ENCODE peak calls at places on chromosomes 2 and 18, in eight cellular contexts. J is fibroblast of gingiva; R is CD8-positive, alpha-beta T cell; F is NCI-H2029; X is GM12865; Q is cardiac muscle cell; G is activated CD8-positive, alpha-beta T cell treated with anti-CD3 and anti-CD28 coated beads, Interleukin-2, amount 10 ng/mL, durations not matched to agents 7 days and 5 days; U is uterus. H is an unnamed sample.

GRCh38 chr18:58578835-58579560 is 49.9 kb downstream of the ALPK2 start:
- DNase-seq in J (peak), F (no peak), U (no peak), G (no peak), Q (peak), R (no peak), X (no peak), H (no peak)

GRCh38 chr2:1730047-1730937 is 14.0 kb downstream of the PXDN start:
- DNase-seq in R (no peak), F (no peak), G (no peak), U (peak), Q (no peak), J (peak), X (no peak), H (no peak)

GRCh38 chr2:37324786-37325624 is at the start of gene PRKD3:
- DNase-seq in J (peak), X (peak), Q (no peak), G (peak), R (peak), F (peak), U (peak), H (peak)

GRCh38 chr18:43970656-43971055 is 693.4 kb upstream of the SYT4 start:
- DNase-seq in J (peak), U (no peak), X (no peak), R (no peak), G (no peak), F (no peak), Q (no peak), H (no peak)

GRCh38 chr2:217617496-217618085 is 385.2 kb downstream of the TNS1 start:
- DNase-seq in U (no peak), G (no peak), X (no peak), F (no peak), Q (no peak), J (no peak), R (no peak), H (no peak)

GRCh38 chr2:43426305-43427031 is 169.4 kb downstream of the THADA start:
- DNase-seq in U (peak), Q (no peak), X (peak), G (peak), J (peak), R (peak), F (peak), H (peak)

GRCh38 chr2:10084567-10084910 is 4.3 kb upstream of the CYS1 start:
- DNase-seq in J (no peak), U (no peak), Q (no peak), F (no peak), G (no peak), R (no peak), X (no peak), H (no peak)

GRCh38 chr2:175931751-175932295 is 70.2 kb downstream of the LNPK start:
- DNase-seq in R (no peak), J (peak), F (no peak), X (no peak), G (no peak), U (no peak), Q (no peak), H (no peak)

GRCh38 chr2:112642961-112643360 is 2.8 kb upstream of the SLC20A1 start:
- DNase-seq in Q (no peak), X (no peak), U (no peak), J (no peak), G (no peak), F (no peak), R (no peak), H (no peak)

GRCh38 chr2:182858671-182859070 is 7.8 kb downstream of the FRZB start:
- DNase-seq in X (no peak), R (no peak), U (no peak), J (no peak), Q (no peak), G (no peak), F (no peak), H (no peak)

GRCh38 chr2:222492683-222493082 is 68.3 kb downstream of the SGPP2 start:
- DNase-seq in G (no peak), J (no peak), Q (no peak), R (no peak), U (no peak), X (no peak), F (no peak), H (no peak)

GRCh38 chr2:24855703-24856102 is 62.5 kb downstream of the CENPO start:
- DNase-seq in U (peak), G (no peak), J (peak), R (no peak), X (no peak), Q (no peak), F (no peak), H (no peak)

GRCh38 chr2:152028182-152028862 is 70.5 kb downstream of the CACNB4 start:
- DNase-seq in R (no peak), U (no peak), X (peak), F (no peak), G (no peak), Q (no peak), J (no peak), H (no peak)

GRCh38 chr2:172345951-172346555 is 81.3 kb upstream of the ITGA6 start:
- DNase-seq in R (no peak), U (no peak), J (no peak), F (no peak), Q (no peak), G (no peak), X (no peak), H (no peak)

GRCh38 chr18:43571078-43571689 is 293.9 kb upstream of the SYT4 start:
- DNase-seq in U (peak), R (no peak), Q (peak), G (peak), J (peak), X (peak), F (peak), H (peak)

GRCh38 chr2:158113896-158114295 is 12.2 kb downstream of the UPP2 start:
- DNase-seq in Q (no peak), G (no peak), F (no peak), U (no peak), R (no peak), J (peak), X (no peak), H (no peak)

GRCh38 chr2:44135771-44136170 is 32.9 kb upstream of the PPM1B start:
- DNase-seq in J (peak), X (no peak), R (no peak), F (no peak), Q (no peak), U (no peak), G (no peak), H (no peak)

GRCh38 chr2:212157011-212157410 is 381.6 kb downstream of the ERBB4 start:
- DNase-seq in U (no peak), G (no peak), F (no peak), J (no peak), X (no peak), R (no peak), Q (no peak), H (no peak)

GRCh38 chr2:119449526-119449925 is 17.9 kb downstream of the TMEM37 start:
- DNase-seq in F (peak), Q (no peak), J (no peak), G (no peak), U (no peak), X (no peak), R (no peak), H (no peak)

GRCh38 chr2:32820701-32821100 is 126.1 kb upstream of the LTBP1 start:
- DNase-seq in Q (no peak), F (no peak), G (no peak), U (no peak), J (no peak), R (no peak), X (no peak), H (no peak)

GRCh38 chr2:181106229-181106628 is 125.8 kb downstream of the UBE2E3 start:
- DNase-seq in X (peak), R (no peak), G (no peak), F (no peak), U (no peak), Q (peak), J (peak), H (no peak)

GRCh38 chr2:221465776-221466175 is 106.3 kb downstream of the EPHA4 start:
- DNase-seq in X (peak), F (no peak), R (no peak), G (peak), U (no peak), J (no peak), Q (no peak), H (peak)

GRCh38 chr2:159140070-159140774 is 146.3 kb downstream of the WDSUB1 start:
- DNase-seq in F (no peak), X (no peak), J (no peak), Q (no peak), U (no peak), R (no peak), G (no peak), H (no peak)

GRCh38 chr2:217186152-217186551 is 326.3 kb upstream of the TNP1 start:
- DNase-seq in F (no peak), G (no peak), R (no peak), U (no peak), J (no peak), Q (no peak), X (no peak), H (no peak)

GRCh38 chr18:12307871-12308385 is at the start of gene TUBB6:
- DNase-seq in U (peak), X (peak), G (peak), J (peak), R (no peak), F (no peak), Q (peak), H (peak)

GRCh38 chr2:46548103-46548486 is 68.7 kb downstream of the TMEM247 start:
- DNase-seq in Q (no peak), F (no peak), J (no peak), G (no peak), X (no peak), R (no peak), U (no peak), H (no peak)

GRCh38 chr2:23584054-23584745 is 199.2 kb downstream of the KLHL29 start:
- DNase-seq in J (no peak), G (no peak), R (no peak), F (peak), Q (no peak), X (no peak), U (no peak), H (no peak)

GRCh38 chr18:44887227-44887631 is 206.5 kb downstream of the SETBP1 start:
- DNase-seq in R (no peak), U (no peak), Q (peak), J (no peak), X (peak), F (no peak), G (peak), H (peak)

GRCh38 chr2:25620077-25620476 is 53.3 kb downstream of the DTNB start:
- DNase-seq in X (no peak), R (no peak), F (no peak), G (no peak), Q (no peak), J (no peak), U (no peak), H (no peak)

GRCh38 chr18:67217551-67218166 is 298.9 kb downstream of the DSEL start:
- DNase-seq in J (peak), Q (peak), G (peak), R (peak), U (peak), F (peak), X (peak), H (peak)

GRCh38 chr2:16254356-16254965 is 314.1 kb downstream of the MYCN start:
- DNase-seq in J (no peak), R (no peak), X (no peak), F (no peak), U (no peak), G (no peak), Q (no peak), H (no peak)

GRCh38 chr2:112001136-112001764 is 53.8 kb upstream of the TMEM87B start:
- DNase-seq in G (no peak), J (peak), R (no peak), U (no peak), Q (no peak), X (peak), F (no peak), H (no peak)

GRCh38 chr2:137262600-137262999 is 497.3 kb downstream of the THSD7B start:
- DNase-seq in R (no peak), J (no peak), Q (no peak), U (no peak), F (no peak), G (no peak), X (no peak), H (no peak)

GRCh38 chr2:84938194-84938879 is 32.6 kb upstream of the KCMF1 start:
- DNase-seq in X (peak), J (peak), R (no peak), F (no peak), G (peak), Q (no peak), U (no peak), H (peak)

H was measured in CD4-positive, CD25-positive, alpha-beta regulatory T cell.